ENCODE peak calls at places on chromosomes 1 and 21, in six cellular contexts. N, T, V, C, X and U are unnamed samples.

GRCh38 chr1:231093158-231093922 is 53.3 kb upstream of the FAM89A start:
- DNase-seq in N (peak), T (no peak), V (no peak), C (no peak), X (peak), U (no peak)

GRCh38 chr1:174118726-174119125 is 40.6 kb upstream of the RABGAP1L start:
- DNase-seq in N (no peak), T (no peak), V (no peak), C (no peak), X (no peak), U (no peak)

GRCh38 chr21:35050348-35051286 is 1.5 kb upstream of the RUNX1 start:
- DNase-seq in N (peak), T (no peak), V (no peak), C (no peak), X (no peak), U (no peak)

GRCh38 chr1:31855038-31855845 is 39.4 kb upstream of the SPOCD1 start:
- DNase-seq in N (peak), T (no peak), V (no peak), C (no peak), X (no peak), U (no peak)

GRCh38 chr1:232149302-232150201 is 480.4 kb downstream of the SIPA1L2 start:
- DNase-seq in N (peak), T (no peak), V (no peak), C (no peak), X (no peak), U (no peak)

GRCh38 chr1:56710646-56711045 is 65.5 kb downstream of the PRKAA2 start:
- DNase-seq in N (peak), T (no peak), V (no peak), C (no peak), X (no peak), U (no peak)

GRCh38 chr21:36171741-36172331 is 15.2 kb downstream of the DOP1B start:
- DNase-seq in N (no peak), T (no peak), V (no peak), C (peak), X (no peak), U (no peak)

GRCh38 chr1:234427950-234428646 is 50.9 kb downstream of the TARBP1 start:
- DNase-seq in N (no peak), T (no peak), V (no peak), C (no peak), X (no peak), U (no peak)

GRCh38 chr1:29869802-29870201 is 633.5 kb downstream of the PTPRU start:
- DNase-seq in N (no peak), T (no peak), V (no peak), C (no peak), X (no peak), U (no peak)

GRCh38 chr1:92698932-92699331 is 86.0 kb downstream of the EVI5 start:
- DNase-seq in N (no peak), T (no peak), V (no peak), C (peak), X (no peak), U (no peak)

GRCh38 chr21:30014883-30015282 is 75.1 kb upstream of the GRIK1 start:
- DNase-seq in N (no peak), T (no peak), V (no peak), C (no peak), X (no peak), U (no peak)

GRCh38 chr1:55179177-55179835 is 35.9 kb downstream of the USP24 start:
- DNase-seq in N (no peak), T (no peak), V (no peak), C (no peak), X (no peak), U (no peak)

GRCh38 chr1:11178021-11179015 is 10.8 kb upstream of the ANGPTL7 start:
- DNase-seq in N (peak), T (no peak), V (no peak), C (no peak), X (no peak), U (no peak)

GRCh38 chr1:198298653-198299052 is 141.9 kb downstream of the NEK7 start:
- DNase-seq in N (no peak), T (no peak), V (no peak), C (no peak), X (no peak), U (no peak)

GRCh38 chr1:226990133-226990716 is 50.1 kb downstream of the COQ8A start:
- DNase-seq in N (no peak), T (peak), V (no peak), C (no peak), X (no peak), U (peak)

GRCh38 chr21:15272591-15272990 is 207.8 kb upstream of the NRIP1 start:
- DNase-seq in N (peak), T (no peak), V (no peak), C (no peak), X (no peak), U (no peak)

GRCh38 chr1:88595355-88595754 is 88.7 kb upstream of the PKN2 start:
- DNase-seq in N (peak), T (no peak), V (no peak), C (no peak), X (no peak), U (no peak)

GRCh38 chr1:180633092-180634045 is 1.5 kb downstream of the XPR1 start:
- DNase-seq in N (peak), T (no peak), V (no peak), C (no peak), X (no peak), U (no peak)

GRCh38 chr1:43509007-43509739 is 21.5 kb upstream of the PTPRF start:
- DNase-seq in N (peak), T (no peak), V (no peak), C (no peak), X (no peak), U (peak)

GRCh38 chr1:111752186-111752585 is 3.5 kb upstream of the DDX20 start:
- DNase-seq in N (no peak), T (no peak), V (no peak), C (no peak), X (no peak), U (no peak)

DNA sequence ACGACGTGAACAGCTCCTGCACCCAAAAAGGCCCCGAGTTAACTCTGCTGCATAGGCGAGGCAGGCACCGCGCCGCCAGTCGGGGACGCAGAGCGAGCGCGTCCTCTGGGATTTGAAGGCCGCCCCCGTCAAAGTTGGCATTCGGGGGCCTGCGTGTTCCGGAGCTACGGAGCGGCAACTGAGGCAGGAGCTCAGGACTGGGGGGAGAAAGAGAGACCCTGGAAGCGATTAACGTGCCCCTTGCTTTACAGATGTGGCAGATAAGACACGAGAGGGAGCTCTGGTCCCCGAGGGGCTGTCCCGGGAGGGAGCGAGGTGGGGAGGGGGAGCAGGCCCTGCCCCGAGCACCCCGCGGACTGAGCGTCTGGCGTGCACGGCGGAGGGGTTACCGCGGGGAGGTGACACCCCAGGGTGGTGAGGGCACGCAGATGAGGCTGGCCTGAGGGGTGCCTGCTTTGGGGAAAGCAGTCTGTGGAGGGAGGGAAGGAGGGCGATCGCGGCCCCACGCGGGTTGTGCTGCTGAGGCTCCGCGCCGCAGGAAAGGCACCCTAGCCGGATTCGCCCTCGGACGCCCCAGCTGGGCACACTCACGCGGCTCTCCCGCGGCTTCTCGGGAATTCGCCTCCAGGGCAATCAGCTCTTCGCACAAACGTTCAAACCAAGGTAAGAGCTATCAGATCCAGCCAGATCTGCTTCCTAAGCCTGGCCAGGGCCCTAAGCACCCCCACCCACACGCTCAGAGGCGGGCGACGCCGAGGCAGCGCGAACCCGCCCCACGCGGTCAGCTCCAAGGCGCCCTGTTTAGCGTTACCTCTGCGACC is 26.5 kb downstream of the ACTA1 start:
- DNase-seq in N (no peak), T (no peak), V (no peak), C (no peak), X (peak), U (no peak)
- TF ChIP-seq CTCF in N (no peak), T (no peak), V (no peak), C (no peak), X (no peak), U (no peak)

GRCh38 chr1:114959423-114959822 is 70.2 kb upstream of the TSHB start:
- DNase-seq in N (no peak), T (no peak), V (no peak), C (no peak), X (no peak), U (no peak)

GRCh38 chr1:114956570-114956969 is 73.1 kb upstream of the TSHB start:
- DNase-seq in N (peak), T (no peak), V (no peak), C (no peak), X (no peak), U (no peak)
- TF ChIP-seq CTCF in N (peak), T (no peak), V (no peak), C (no peak), X (peak), U (peak)

GRCh38 chr1:6581561-6582305 is 1.9 kb downstream of the ZBTB48 start:
- DNase-seq in N (no peak), T (no peak), V (no peak), C (no peak), X (no peak), U (no peak)

GRCh38 chr1:6580119-6580587 is 359 bp downstream of the ZBTB48 start:
- DNase-seq in N (no peak), T (no peak), V (no peak), C (no peak), X (no peak), U (no peak)

GRCh38 chr1:6582370-6582769 is 2.6 kb downstream of the ZBTB48 start:
- DNase-seq in N (no peak), T (no peak), V (no peak), C (no peak), X (no peak), U (no peak)

GRCh38 chr1:6579374-6580118 is at the start of gene ZBTB48:
- DNase-seq in N (peak), T (peak), V (peak), C (peak), X (peak), U (peak)

GRCh38 chr1:6580588-6581270 is 935 bp downstream of the ZBTB48 start:
- DNase-seq in N (no peak), T (peak), V (no peak), C (no peak), X (no peak), U (no peak)
- TF ChIP-seq CTCF in N (peak), T (no peak), V (no peak), C (no peak), X (no peak), U (peak)

GRCh38 chr1:16905856-16906702 is 10.3 kb downstream of the RNU1-2 start:
- DNase-seq in N (no peak), T (no peak), V (peak), C (no peak), X (no peak), U (no peak)

GRCh38 chr1:16903458-16903796 is 7.6 kb downstream of the RNU1-2 start:
- DNase-seq in N (no peak), T (no peak), V (no peak), C (no peak), X (no peak), U (no peak)

GRCh38 chr1:16906873-16907272 is 11.1 kb downstream of the RNU1-2 start:
- DNase-seq in N (no peak), T (no peak), V (peak), C (no peak), X (no peak), U (no peak)

GRCh38 chr1:16904560-16905111 is 8.9 kb downstream of the RNU1-2 start:
- DNase-seq in N (peak), T (peak), V (peak), C (peak), X (peak), U (peak)

GRCh38 chr1:16905112-16905855 is 9.5 kb downstream of the RNU1-2 start:
- DNase-seq in N (peak), T (no peak), V (no peak), C (no peak), X (peak), U (no peak)
- TF ChIP-seq CTCF in N (no peak), T (no peak), V (no peak), C (no peak), X (no peak), U (no peak)

GRCh38 chr1:74728736-74729135 is 4.1 kb downstream of the CRYZ start:
- DNase-seq in N (peak), T (no peak), V (no peak), C (no peak), X (no peak), U (no peak)

GRCh38 chr1:74733616-74734484 is 898 bp downstream of the TYW3 start:
- DNase-seq in N (peak), T (no peak), V (no peak), C (peak), X (peak), U (no peak)

GRCh38 chr1:74729741-74730478 is 2.9 kb downstream of the CRYZ start:
- DNase-seq in N (peak), T (no peak), V (no peak), C (no peak), X (no peak), U (no peak)

GRCh38 chr1:74732960-74733615 is at the start of the genes CRYZ and TYW3:
- DNase-seq in N (peak), T (peak), V (peak), C (peak), X (peak), U (peak)

DNA sequence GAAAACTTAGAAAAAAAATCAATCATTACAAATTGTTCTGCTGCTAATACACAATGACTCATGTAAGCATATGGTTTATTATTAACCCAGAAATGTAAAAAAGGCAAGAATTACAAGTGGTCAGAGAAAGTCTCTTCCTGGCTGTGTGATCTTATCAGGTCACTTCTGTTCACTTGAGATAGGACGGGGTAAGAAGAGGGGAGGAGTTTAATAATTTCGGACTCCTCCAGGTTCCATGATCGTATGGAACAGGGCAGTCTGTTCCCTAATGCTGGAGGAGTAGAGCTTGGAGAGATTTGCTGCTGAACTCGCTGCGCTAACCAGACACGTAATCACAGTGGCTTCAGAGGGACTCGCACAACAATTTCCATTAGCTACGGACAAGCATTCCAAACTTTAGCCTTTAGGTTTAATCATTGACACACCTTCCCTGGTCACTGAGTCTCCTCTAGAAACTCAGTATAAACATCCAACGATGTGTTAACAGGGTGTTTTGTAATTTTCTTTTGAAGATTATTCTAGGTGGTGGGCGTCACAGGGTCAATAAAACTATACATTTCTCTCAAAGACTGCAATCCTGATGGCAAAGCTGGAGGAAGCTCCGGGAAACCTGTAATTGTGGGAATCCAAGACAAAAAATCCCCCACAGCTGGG is 1.3 kb downstream of the CRYZ start:
- DNase-seq in N (peak), T (no peak), V (no peak), C (no peak), X (no peak), U (no peak)
- TF ChIP-seq CTCF in N (no peak), T (no peak), V (no peak), C (no peak), X (no peak), U (no peak)

GRCh38 chr1:189708674-189709073 is 769.0 kb downstream of the BRINP3 start:
- DNase-seq in N (peak), T (no peak), V (no peak), C (no peak), X (no peak), U (no peak)
- TF ChIP-seq CTCF in N (no peak), T (no peak), V (no peak), C (no peak), X (peak), U (peak)

GRCh38 chr1:90902672-90903071 is 119.2 kb downstream of the ZNF644 start:
- DNase-seq in N (no peak), T (no peak), V (no peak), C (no peak), X (no peak), U (no peak)
- TF ChIP-seq CTCF in N (no peak), T (no peak), V (no peak), C (no peak), X (no peak), U (no peak)

GRCh38 chr1:37651803-37652202 is 17.1 kb upstream of the RSPO1 start:
- DNase-seq in N (no peak), T (no peak), V (no peak), C (no peak), X (no peak), U (no peak)
- TF ChIP-seq CTCF in N (no peak), T (no peak), V (no peak), C (no peak), X (no peak), U (no peak)